ENCODE peak calls at places on chromosomes 5 and 9, in five cellular contexts. One of them, this sample, is unnamed.

GRCh38 chr5:134110382-134110781 is 4.1 kb upstream of the TCF7 start:
- DNase-seq in breast epithelium: no peak
- DNase-seq in AG04450: no peak
- DNase-seq in cardiac muscle cell: no peak
- DNase-seq in Peyer's patch: no peak
- DNase-seq in this sample: no peak

GRCh38 chr5:151408633-151409243 is 38.7 kb upstream of the SLC36A1 start:
- DNase-seq in breast epithelium: no peak
- DNase-seq in AG04450: no peak
- DNase-seq in cardiac muscle cell: no peak
- DNase-seq in Peyer's patch: no peak
- DNase-seq in this sample: no peak

GRCh38 chr9:125312411-125312810 is 50.8 kb downstream of the GAPVD1 start:
- DNase-seq in breast epithelium: no peak
- DNase-seq in AG04450: no peak
- DNase-seq in cardiac muscle cell: no peak
- DNase-seq in Peyer's patch: no peak
- DNase-seq in this sample: no peak

GRCh38 chr5:166441-167372 is 24.6 kb upstream of the LRRC14B start:
- DNase-seq in breast epithelium: no peak
- DNase-seq in AG04450: no peak
- DNase-seq in cardiac muscle cell: no peak
- DNase-seq in Peyer's patch: peak; percentile 37
- DNase-seq in this sample: peak; percentile 17

GRCh38 chr5:120463991-120464626 is at the start of gene PRR16:
- DNase-seq in breast epithelium: no peak
- DNase-seq in AG04450: no peak
- DNase-seq in cardiac muscle cell: peak; percentile 88
- DNase-seq in Peyer's patch: peak; percentile 55
- DNase-seq in this sample: no peak

GRCh38 chr9:103928452-103928851 is 165.7 kb upstream of the SMC2 start:
- DNase-seq in breast epithelium: no peak
- DNase-seq in AG04450: no peak
- DNase-seq in cardiac muscle cell: no peak
- DNase-seq in Peyer's patch: no peak
- DNase-seq in this sample: no peak

GRCh38 chr5:143440448-143441102 is 37.1 kb upstream of the NR3C1 start:
- DNase-seq in breast epithelium: no peak
- DNase-seq in AG04450: no peak
- DNase-seq in cardiac muscle cell: no peak
- DNase-seq in Peyer's patch: no peak
- DNase-seq in this sample: no peak

GRCh38 chr5:145495741-145496140 is 339.4 kb downstream of the PRELID2 start:
- DNase-seq in breast epithelium: no peak
- DNase-seq in AG04450: peak; percentile 61
- DNase-seq in cardiac muscle cell: no peak
- DNase-seq in Peyer's patch: peak; percentile 77
- DNase-seq in this sample: no peak

GRCh38 chr5:176873541-176874172 is 25.5 kb downstream of the HK3 start:
- DNase-seq in breast epithelium: no peak
- DNase-seq in AG04450: no peak
- DNase-seq in cardiac muscle cell: no peak
- DNase-seq in Peyer's patch: no peak
- DNase-seq in this sample: no peak

GRCh38 chr5:95605786-95606185 is 14.1 kb upstream of the GPR150 start:
- DNase-seq in breast epithelium: no peak
- DNase-seq in AG04450: no peak
- DNase-seq in cardiac muscle cell: no peak
- DNase-seq in Peyer's patch: no peak
- DNase-seq in this sample: no peak

GRCh38 chr5:176787676-176788075 is 22.7 kb upstream of the UNC5A start:
- DNase-seq in breast epithelium: no peak
- DNase-seq in AG04450: no peak
- DNase-seq in cardiac muscle cell: no peak
- DNase-seq in Peyer's patch: no peak
- DNase-seq in this sample: no peak

GRCh38 chr5:76851713-76852369 is 2.0 kb downstream of the S100Z start:
- DNase-seq in breast epithelium: no peak
- DNase-seq in AG04450: no peak
- DNase-seq in cardiac muscle cell: no peak
- DNase-seq in Peyer's patch: no peak
- DNase-seq in this sample: no peak

GRCh38 chr5:63401434-63402046 is 560.7 kb downstream of the HTR1A start:
- DNase-seq in breast epithelium: peak; percentile 22
- DNase-seq in AG04450: no peak
- DNase-seq in cardiac muscle cell: peak; percentile 76
- DNase-seq in Peyer's patch: no peak
- DNase-seq in this sample: no peak

GRCh38 chr9:96429710-96430109 is 11.5 kb upstream of the ZNF367 start:
- DNase-seq in breast epithelium: no peak
- DNase-seq in AG04450: no peak
- DNase-seq in cardiac muscle cell: no peak
- DNase-seq in Peyer's patch: no peak
- DNase-seq in this sample: no peak

GRCh38 chr9:8745347-8745746 is 945.8 kb upstream of the DMAC1 start:
- DNase-seq in breast epithelium: no peak
- DNase-seq in AG04450: no peak
- DNase-seq in cardiac muscle cell: no peak
- DNase-seq in Peyer's patch: no peak
- DNase-seq in this sample: no peak

GRCh38 chr5:159504857-159505304 is 174.6 kb upstream of the IL12B start:
- DNase-seq in breast epithelium: no peak
- DNase-seq in AG04450: peak; percentile 20
- DNase-seq in cardiac muscle cell: peak; percentile 90
- DNase-seq in Peyer's patch: no peak
- DNase-seq in this sample: no peak

GRCh38 chr5:143274952-143275351 is 128.5 kb downstream of the NR3C1 start:
- DNase-seq in breast epithelium: no peak
- DNase-seq in AG04450: no peak
- DNase-seq in cardiac muscle cell: no peak
- DNase-seq in Peyer's patch: no peak
- DNase-seq in this sample: no peak

GRCh38 chr9:21715408-21715807 is 87.0 kb upstream of the MTAP start:
- DNase-seq in breast epithelium: no peak
- DNase-seq in AG04450: no peak
- DNase-seq in cardiac muscle cell: no peak
- DNase-seq in Peyer's patch: no peak
- DNase-seq in this sample: no peak

GRCh38 chr5:157020002-157020401 is 38.9 kb downstream of the HAVCR1 start:
- DNase-seq in breast epithelium: no peak
- DNase-seq in AG04450: no peak
- DNase-seq in cardiac muscle cell: no peak
- DNase-seq in Peyer's patch: no peak
- DNase-seq in this sample: no peak

GRCh38 chr5:35228304-35228703 is 2.0 kb downstream of the PRLR start:
- DNase-seq in breast epithelium: no peak
- DNase-seq in AG04450: no peak
- DNase-seq in cardiac muscle cell: no peak
- DNase-seq in Peyer's patch: no peak
- DNase-seq in this sample: no peak

DNA sequence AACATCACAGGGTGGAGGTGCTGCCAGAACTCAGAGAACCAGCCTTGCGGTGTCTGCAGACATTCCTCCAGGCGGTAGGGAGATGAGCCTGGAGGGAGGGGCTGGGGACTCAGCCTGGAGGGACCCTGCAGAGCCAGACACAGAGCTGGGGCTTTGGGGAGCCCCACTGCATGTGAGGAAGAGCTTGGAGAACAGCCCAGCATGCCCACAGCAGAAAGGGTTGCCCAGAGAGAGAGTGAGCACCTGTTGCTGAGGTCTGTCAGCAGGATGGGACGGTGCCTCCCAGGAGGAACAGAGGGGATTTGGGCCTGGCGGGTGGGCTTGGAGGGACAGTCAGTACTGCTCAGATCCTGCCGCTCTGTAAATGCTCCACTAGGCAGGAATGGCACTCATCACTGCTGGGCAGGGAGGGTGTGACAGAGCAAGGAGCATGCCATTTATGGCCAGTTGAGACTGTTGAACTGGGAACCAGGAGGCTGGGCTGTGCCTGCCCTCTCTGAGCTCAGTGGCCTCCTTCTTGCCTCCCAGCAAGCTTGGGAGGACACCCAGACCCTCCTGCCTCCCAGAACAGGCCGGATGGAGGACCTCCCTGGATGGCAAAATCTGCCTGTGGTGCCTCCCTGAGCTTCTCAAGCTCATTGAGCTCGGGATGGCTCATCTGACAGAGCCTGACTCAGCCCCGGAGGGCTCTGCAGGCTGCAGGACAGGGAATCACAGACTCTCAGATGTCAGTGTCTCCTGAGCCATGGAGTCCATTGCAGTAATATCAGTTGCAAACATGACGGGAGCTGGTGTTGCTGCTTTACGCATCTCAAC is 828 bp upstream of the HRCT1 start:
- DNase-seq in breast epithelium: no peak
- DNase-seq in AG04450: no peak
- DNase-seq in cardiac muscle cell: no peak
- DNase-seq in Peyer's patch: peak; percentile 77
- DNase-seq in this sample: no peak
- H3K27ac ChIP-seq in breast epithelium: peak overlapping the region; percentile 95
- H3K27ac ChIP-seq in AG04450: peak overlapping the region; percentile 89
- H3K27ac ChIP-seq in cardiac muscle cell: no peak overlapping the region
- H3K27ac ChIP-seq in Peyer's patch: peak overlapping the region; percentile 97
- H3K27ac ChIP-seq in this sample: no peak overlapping the region

GRCh38 chr9:73260506-73260905 is 108.8 kb downstream of the ANXA1 start:
- DNase-seq in breast epithelium: no peak
- DNase-seq in AG04450: no peak
- DNase-seq in cardiac muscle cell: no peak
- DNase-seq in Peyer's patch: no peak
- DNase-seq in this sample: no peak
- TF ChIP-seq CTCF in breast epithelium: no peak
- TF ChIP-seq CTCF in AG04450: no peak
- TF ChIP-seq CTCF in cardiac muscle cell: no peak
- TF ChIP-seq CTCF in Peyer's patch: no peak
- TF ChIP-seq CTCF in this sample: no peak

DNA sequence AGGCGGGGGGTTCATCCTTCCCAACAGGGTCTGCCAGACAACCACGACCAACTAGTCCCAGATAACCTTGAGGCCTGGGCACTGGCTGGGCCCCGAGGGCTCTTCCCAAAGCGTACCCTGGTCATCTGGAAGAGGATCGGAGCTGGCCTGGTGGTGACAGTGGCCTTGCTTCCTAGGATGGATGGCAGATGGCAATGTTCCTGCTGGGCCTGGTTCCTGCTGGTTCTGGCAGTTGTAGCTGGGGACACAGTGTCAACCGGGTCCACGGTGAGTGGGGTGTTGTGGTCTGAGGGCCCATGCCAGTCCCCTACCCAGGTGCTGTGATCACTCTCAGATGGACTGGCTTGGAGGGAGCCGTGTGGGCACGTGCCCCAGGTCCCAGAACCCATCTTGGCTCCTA is 2.0 kb downstream of the ADAMTSL2 start:
- DNase-seq in breast epithelium: no peak
- DNase-seq in AG04450: no peak
- DNase-seq in cardiac muscle cell: no peak
- DNase-seq in Peyer's patch: no peak
- DNase-seq in this sample: no peak
- H3K27me3 ChIP-seq in breast epithelium: no peaks in the 10 kb centered on the region
- H3K27me3 ChIP-seq in AG04450: peaks cover 51% of the 10 kb centered on the region
- H3K27me3 ChIP-seq in cardiac muscle cell: no peaks in the 10 kb centered on the region
- H3K27me3 ChIP-seq in Peyer's patch: no peaks in the 10 kb centered on the region
- H3K27me3 ChIP-seq in this sample: no peaks in the 10 kb centered on the region

GRCh38 chr5:124735169-124735858 is 11.1 kb downstream of the ZNF608 start:
- DNase-seq in breast epithelium: no peak
- DNase-seq in AG04450: no peak
- DNase-seq in cardiac muscle cell: peak; percentile 80
- DNase-seq in Peyer's patch: no peak
- DNase-seq in this sample: no peak
- H3K27ac ChIP-seq in breast epithelium: peak overlapping the region; percentile 43
- H3K27ac ChIP-seq in AG04450: peak overlapping the region; percentile 11
- H3K27ac ChIP-seq in cardiac muscle cell: peak overlapping the region; percentile 98
- H3K27ac ChIP-seq in Peyer's patch: peak overlapping the region; percentile 52
- H3K27ac ChIP-seq in this sample: no peak overlapping the region

GRCh38 chr9:91089405-91090131 is 272.1 kb downstream of the AUH start:
- DNase-seq in breast epithelium: no peak
- DNase-seq in AG04450: no peak
- DNase-seq in cardiac muscle cell: peak; percentile 63
- DNase-seq in Peyer's patch: peak; percentile 77
- DNase-seq in this sample: no peak
- TF ChIP-seq CTCF in breast epithelium: no peak
- TF ChIP-seq CTCF in AG04450: peak; percentile 49
- TF ChIP-seq CTCF in cardiac muscle cell: peak; percentile 50
- TF ChIP-seq CTCF in Peyer's patch: no peak
- TF ChIP-seq CTCF in this sample: no peak